ENCODE peak calls at places on chromosomes 6 and 20, in four cellular contexts. F, L, P and T are unnamed samples.

GRCh38 chr6:62283828-62284411 is 2.1 kb downstream of the KHDRBS2 start:
- DNase-seq in F (no peak), L (no peak), P (peak), T (peak)

GRCh38 chr20:62280303-62280702 is 22.5 kb upstream of the ADRM1 start:
- DNase-seq in F (no peak), L (no peak), P (no peak), T (no peak)

GRCh38 chr20:40689100-40689942 is at the start of gene MAFB:
- DNase-seq in F (peak), L (peak), P (peak), T (peak)

GRCh38 chr20:54980321-54980960 is 505.0 kb downstream of the DOK5 start:
- DNase-seq in F (no peak), L (no peak), P (no peak), T (peak)

GRCh38 chr20:44780226-44780625 is 30.1 kb downstream of the RIMS4 start:
- DNase-seq in F (peak), L (peak), P (peak), T (peak)

GRCh38 chr6:57113105-57113504 is 23.1 kb downstream of the ZNF451 start:
- DNase-seq in F (no peak), L (no peak), P (no peak), T (no peak)

GRCh38 chr20:63641146-63641791 is 12.0 kb downstream of the STMN3 start:
- DNase-seq in F (no peak), L (peak), P (no peak), T (peak)

GRCh38 chr6:47245745-47246371 is 63.8 kb downstream of the TNFRSF21 start:
- DNase-seq in F (no peak), L (no peak), P (peak), T (no peak)

GRCh38 chr6:166488081-166488685 is 98.3 kb downstream of the RAMACL start:
- DNase-seq in F (no peak), L (peak), P (peak), T (peak)

GRCh38 chr6:166446567-166447065 is 63.9 kb upstream of the MPC1 start:
- DNase-seq in F (no peak), L (no peak), P (no peak), T (no peak)

GRCh38 chr20:53216478-53216855 is 244.3 kb downstream of the TSHZ2 start:
- DNase-seq in F (no peak), L (no peak), P (no peak), T (no peak)

GRCh38 chr6:49462071-49462470 is 982 bp downstream of the MMUT start:
- DNase-seq in F (no peak), L (no peak), P (peak), T (peak)

GRCh38 chr6:26457407-26457795 is 354 bp upstream of the BTN2A1 start:
- DNase-seq in F (peak), L (peak), P (no peak), T (no peak)

GRCh38 chr20:41631826-41632225 is 13.6 kb upstream of the CHD6 start:
- DNase-seq in F (no peak), L (no peak), P (peak), T (no peak)

GRCh38 chr6:76351275-76351674 is 278.8 kb upstream of the IMPG1 start:
- DNase-seq in F (no peak), L (no peak), P (no peak), T (no peak)

GRCh38 chr6:14429396-14429795 is 311.8 kb downstream of the CD83 start:
- DNase-seq in F (no peak), L (no peak), P (no peak), T (no peak)

GRCh38 chr6:45791600-45792168 is 224.0 kb downstream of the CLIC5 start:
- DNase-seq in F (no peak), L (no peak), P (peak), T (peak)

GRCh38 chr6:44976677-44977405 is 351.3 kb upstream of the RUNX2 start:
- DNase-seq in F (no peak), L (no peak), P (peak), T (peak)

GRCh38 chr6:51550243-51550642 is 537.2 kb downstream of the PKHD1 start:
- DNase-seq in F (no peak), L (no peak), P (no peak), T (no peak)

GRCh38 chr20:2799271-2799670 is 1.2 kb downstream of the CPXM1 start:
- DNase-seq in F (no peak), L (no peak), P (no peak), T (no peak)

GRCh38 chr6:13488015-13488895 is 855 bp upstream of the GFOD1 start:
- DNase-seq in F (peak), L (peak), P (peak), T (peak)

GRCh38 chr6:133240511-133241087 is 558 bp upstream of the EYA4 start:
- DNase-seq in F (peak), L (no peak), P (peak), T (peak)

GRCh38 chr20:3133156-3133555 is 26.5 kb downstream of the FASTKD5 start:
- DNase-seq in F (no peak), L (no peak), P (no peak), T (peak)

GRCh38 chr6:161233986-161234620 is 39.8 kb downstream of the AGPAT4 start:
- DNase-seq in F (no peak), L (no peak), P (peak), T (peak)

GRCh38 chr6:65004283-65004682 is 702.7 kb downstream of the EYS start:
- DNase-seq in F (no peak), L (no peak), P (no peak), T (no peak)